ENCODE peak calls at places on chromosomes 3 and 15, in five cellular contexts. Y is thoracic aorta; B is A549; C is GM06990; M is naive thymus-derived CD4-positive, alpha-beta T cell. U is an unnamed sample.

GRCh38 chr3:138600341-138600740 is 6.3 kb upstream of the CEP70 start:
- DNase-seq in C (no peak), M (no peak), B (no peak), Y (no peak), U (no peak)

GRCh38 chr3:62249855-62250543 is 123.4 kb downstream of the FEZF2 start:
- DNase-seq in Y (no peak), M (no peak), B (no peak), C (no peak), U (no peak)

GRCh38 chr3:159762981-159763465 is 225.6 kb upstream of the IL12A start:
- DNase-seq in C (peak; percentile 23), B (peak; percentile 89), M (no peak), Y (peak; percentile 59), U (no peak)

GRCh38 chr3:13702226-13702820 is 153.4 kb downstream of the FBLN2 start:
- DNase-seq in C (no peak), B (no peak), M (no peak), Y (no peak), U (no peak)

GRCh38 chr3:170278632-170279031 is 56.4 kb downstream of the PRKCI start:
- DNase-seq in C (no peak), B (no peak), Y (no peak), M (no peak), U (no peak)

GRCh38 chr3:170689218-170689874 is 103.5 kb upstream of the SLC7A14 start:
- DNase-seq in B (peak; percentile 37), Y (no peak), M (no peak), C (no peak), U (no peak)

GRCh38 chr3:80696280-80696679 is 928.5 kb upstream of the ROBO1 start:
- DNase-seq in M (no peak), C (no peak), Y (no peak), B (peak; percentile 25), U (no peak)

GRCh38 chr3:14822134-14822533 is 3.4 kb downstream of the FGD5 start:
- DNase-seq in Y (no peak), C (no peak), M (no peak), B (no peak), U (no peak)

GRCh38 chr15:68431037-68431791 is 749 bp downstream of the ITGA11 start:
- DNase-seq in M (no peak), C (no peak), B (no peak), Y (no peak), U (no peak)

GRCh38 chr3:174159629-174160028 is 699.5 kb upstream of the NAALADL2 start:
- DNase-seq in B (no peak), M (no peak), Y (no peak), C (no peak), U (no peak)

GRCh38 chr15:60412807-60413597 is 15.2 kb upstream of the ANXA2 start:
- DNase-seq in B (no peak), Y (no peak), C (no peak), M (no peak), U (no peak)

GRCh38 chr15:76753131-76753530 is 152.0 kb downstream of the SCAPER start:
- DNase-seq in M (no peak), C (no peak), B (no peak), Y (no peak), U (no peak)

GRCh38 chr3:169195672-169196071 is 467.8 kb downstream of the MECOM start:
- DNase-seq in Y (no peak), B (no peak), M (no peak), C (no peak), U (no peak)

GRCh38 chr15:51223771-51224229 is 114.6 kb downstream of the CYP19A1 start:
- DNase-seq in C (no peak), B (peak; percentile 14), Y (no peak), M (no peak), U (no peak)

GRCh38 chr3:50204804-50205718 is at the start of gene SLC38A3:
- DNase-seq in Y (no peak), B (no peak), C (no peak), M (peak; percentile 23), U (no peak)

GRCh38 chr3:19888428-19889152 is 45.4 kb downstream of the EFHB start:
- DNase-seq in M (no peak), Y (no peak), C (no peak), B (peak; percentile 19), U (no peak)

GRCh38 chr3:14631101-14631497 is 20.5 kb upstream of the CCDC174 start:
- DNase-seq in Y (no peak), C (no peak), M (no peak), B (no peak), U (no peak)

GRCh38 chr3:157650699-157651098 is 147.5 kb upstream of the VEPH1 start:
- DNase-seq in M (no peak), Y (no peak), C (no peak), B (no peak), U (no peak)

GRCh38 chr3:157649511-157649910 is 146.3 kb upstream of the VEPH1 start:
- DNase-seq in Y (no peak), B (no peak), M (no peak), C (no peak), U (no peak)

GRCh38 chr3:157647820-157648219 is 144.6 kb upstream of the VEPH1 start:
- DNase-seq in C (no peak), B (no peak), Y (no peak), M (no peak), U (no peak)

GRCh38 chr3:157650191-157650590 is 147.0 kb upstream of the VEPH1 start:
- DNase-seq in Y (no peak), M (no peak), B (no peak), C (no peak), U (no peak)
- H3K4me3 ChIP-seq in Y (no peak overlapping the region), M (no peak overlapping the region), B (no peak overlapping the region), C (no peak overlapping the region), U (no peak overlapping the region)

DNA sequence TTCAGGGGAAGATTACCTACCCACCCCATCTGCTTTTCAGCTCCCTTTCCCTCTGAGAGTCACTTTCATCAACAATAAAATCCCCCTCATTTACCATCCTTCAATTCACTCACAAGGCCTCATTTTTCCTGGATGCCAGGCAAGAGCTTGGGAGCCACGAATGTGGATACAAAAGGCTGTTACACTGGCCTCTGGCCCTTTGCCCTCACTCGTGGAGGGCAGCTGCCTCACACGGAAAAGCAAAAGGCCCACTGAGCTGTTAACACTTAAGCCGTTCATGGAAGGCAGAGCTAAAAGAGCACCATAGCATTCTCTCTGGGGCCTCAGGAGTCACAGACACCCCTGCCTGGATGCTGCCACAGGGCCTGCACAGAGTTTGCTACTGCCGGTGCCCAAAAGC is 102.4 kb upstream of the TUSC7 start:
- DNase-seq in C (no peak), M (no peak), B (no peak), Y (no peak), U (no peak)
- H3K4me3 ChIP-seq in C (no peak overlapping the region), M (no peak overlapping the region), B (no peak overlapping the region), Y (no peak overlapping the region), U (no peak overlapping the region)

DNA sequence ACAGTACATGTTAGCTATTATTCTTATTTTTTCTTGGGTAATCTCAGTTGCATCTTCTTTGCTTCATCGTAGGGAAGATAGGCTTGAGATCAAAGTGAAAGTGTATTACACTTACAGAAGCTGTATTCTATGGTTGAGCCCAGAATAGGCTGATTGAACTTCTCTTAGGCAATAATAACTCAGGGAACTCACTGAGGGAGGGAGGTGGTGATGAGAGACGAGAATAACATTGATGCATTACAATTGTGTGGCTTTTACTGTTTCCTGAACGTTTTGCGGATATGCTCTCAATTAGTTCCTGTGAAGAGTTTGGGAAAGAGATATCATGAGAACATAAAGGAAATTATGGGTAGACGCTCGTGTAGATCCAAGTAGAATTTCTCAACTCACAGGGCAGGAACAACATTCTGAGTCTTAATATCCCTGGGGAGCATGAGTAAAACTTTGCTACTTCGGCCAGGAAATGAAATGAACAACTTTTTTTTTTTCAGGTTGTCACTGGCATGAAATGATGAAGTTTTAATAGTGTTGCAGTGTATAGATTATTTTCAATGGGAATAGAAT is 302.2 kb downstream of the TUSC7 start:
- DNase-seq in C (no peak), Y (no peak), M (no peak), B (no peak), U (no peak)
- H3K4me3 ChIP-seq in C (no peak overlapping the region), Y (peak overlapping the region; percentile 57), M (no peak overlapping the region), B (no peak overlapping the region), U (no peak overlapping the region)

GRCh38 chr3:39468108-39468436 is 592 bp downstream of the MOBP start:
- DNase-seq in M (no peak), B (no peak), C (no peak), Y (no peak), U (no peak)

GRCh38 chr3:39466988-39467387 is 492 bp upstream of the MOBP start:
- DNase-seq in M (no peak), B (no peak), Y (no peak), C (no peak), U (no peak)

GRCh38 chr3:39467394-39468107 is at the start of gene MOBP:
- DNase-seq in C (no peak), M (no peak), Y (no peak), B (no peak), U (no peak)

GRCh38 chr3:39469945-39470344 is 2.5 kb downstream of the MOBP start:
- DNase-seq in B (no peak), M (no peak), C (no peak), Y (no peak), U (no peak)

DNA sequence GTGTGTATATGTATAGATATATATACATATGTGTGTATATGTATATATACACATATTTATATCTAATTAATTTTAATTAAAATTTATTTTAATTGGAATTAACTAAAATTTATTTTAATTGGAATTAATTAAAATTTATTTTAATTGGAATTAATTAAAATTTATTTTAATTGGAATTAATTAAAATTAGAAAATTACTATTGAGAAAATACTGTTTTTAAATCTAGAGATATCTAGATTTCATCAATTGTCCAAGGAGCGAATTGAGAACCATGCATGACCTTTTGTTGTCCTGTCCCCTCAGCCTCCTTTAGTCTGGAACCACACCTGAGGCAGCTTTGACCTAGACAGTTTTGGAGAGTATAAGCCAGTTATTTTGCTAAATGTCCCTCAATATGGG is 1.8 kb downstream of the MOBP start:
- DNase-seq in M (no peak), C (no peak), B (no peak), Y (no peak), U (no peak)
- H3K4me3 ChIP-seq in M (no peak overlapping the region), C (no peak overlapping the region), B (no peak overlapping the region), Y (no peak overlapping the region), U (no peak overlapping the region)